ENCODE peak calls at places on chromosomes 6 and 20, in eight cellular contexts. U, S, P, Q, A, K, G and R are unnamed samples.

GRCh38 chr6:113855500-113856010 is 1.6 kb upstream of the MARCKS start:
- DNase-seq in A (peak; percentile 23), Q (peak; percentile 67), S (no peak), U (no peak), G (peak; percentile 7), P (peak; percentile 54), K (peak; percentile 53), R (no peak)

GRCh38 chr6:170183521-170183920 is 107.4 kb downstream of the DLL1 start:
- DNase-seq in U (no peak), A (no peak), P (no peak), S (no peak), Q (no peak), G (no peak), K (no peak), R (no peak)

GRCh38 chr6:32785781-32786533 is 22.6 kb upstream of the HLA-DQB2 start:
- DNase-seq in S (no peak), A (peak; percentile 76), Q (peak; percentile 52), K (peak; percentile 56), G (peak; percentile 37), P (peak; percentile 77), U (peak; percentile 55), R (no peak)

GRCh38 chr6:44234101-44235090 is 11.0 kb downstream of the SLC29A1 start:
- DNase-seq in U (no peak), G (no peak), A (peak; percentile 75), Q (peak; percentile 82), S (no peak), K (peak; percentile 61), P (peak; percentile 89), R (peak; percentile 81)

GRCh38 chr6:118171852-118172251 is 264.8 kb downstream of the SLC35F1 start:
- DNase-seq in S (no peak), G (no peak), A (no peak), U (no peak), P (no peak), K (no peak), Q (no peak), R (no peak)

GRCh38 chr6:132362318-132363185 is 38.7 kb downstream of the MOXD1 start:
- DNase-seq in S (no peak), K (no peak), Q (no peak), G (no peak), A (no peak), P (peak; percentile 48), U (no peak), R (no peak)

GRCh38 chr6:152594726-152595125 is 42.4 kb downstream of the SYNE1 start:
- DNase-seq in A (peak; percentile 1), K (no peak), P (no peak), S (no peak), G (no peak), Q (no peak), U (no peak), R (no peak)

GRCh38 chr6:130697661-130698535 is 129.3 kb upstream of the SMLR1 start:
- DNase-seq in A (peak; percentile 46), Q (peak; percentile 70), G (peak; percentile 29), K (peak; percentile 47), P (peak; percentile 70), U (no peak), S (peak; percentile 27), R (no peak)

GRCh38 chr6:70280462-70280861 is 22.4 kb downstream of the COL9A1 start:
- DNase-seq in U (no peak), K (no peak), S (no peak), Q (no peak), P (no peak), A (peak; percentile 88), G (no peak), R (no peak)

GRCh38 chr6:33613146-33613793 is 7.9 kb upstream of the ITPR3 start:
- DNase-seq in S (no peak), K (no peak), A (peak; percentile 52), Q (peak; percentile 76), G (no peak), P (peak; percentile 51), U (no peak), R (no peak)

GRCh38 chr6:35401514-35401913 is 50.6 kb upstream of the FANCE start:
- DNase-seq in U (no peak), P (no peak), K (no peak), S (no peak), G (no peak), A (peak; percentile 47), Q (no peak), R (no peak)

GRCh38 chr20:24769878-24770627 is 179.0 kb upstream of the CST7 start:
- DNase-seq in G (no peak), Q (no peak), P (no peak), U (peak; percentile 31), A (no peak), K (no peak), S (no peak), R (peak; percentile 68)

GRCh38 chr20:50797142-50797541 is 2.3 kb downstream of the BCAS4 start:
- DNase-seq in K (no peak), P (no peak), G (no peak), U (no peak), A (no peak), S (no peak), Q (no peak), R (no peak)

GRCh38 chr6:13461805-13462204 is 25.6 kb downstream of the GFOD1 start:
- DNase-seq in G (no peak), K (no peak), P (no peak), S (no peak), A (no peak), Q (no peak), U (peak; percentile 96), R (no peak)

GRCh38 chr20:14821251-14821650 is 483.8 kb upstream of the FLRT3 start:
- DNase-seq in S (no peak), K (no peak), G (no peak), P (no peak), A (no peak), U (no peak), Q (no peak), R (no peak)

DNA sequence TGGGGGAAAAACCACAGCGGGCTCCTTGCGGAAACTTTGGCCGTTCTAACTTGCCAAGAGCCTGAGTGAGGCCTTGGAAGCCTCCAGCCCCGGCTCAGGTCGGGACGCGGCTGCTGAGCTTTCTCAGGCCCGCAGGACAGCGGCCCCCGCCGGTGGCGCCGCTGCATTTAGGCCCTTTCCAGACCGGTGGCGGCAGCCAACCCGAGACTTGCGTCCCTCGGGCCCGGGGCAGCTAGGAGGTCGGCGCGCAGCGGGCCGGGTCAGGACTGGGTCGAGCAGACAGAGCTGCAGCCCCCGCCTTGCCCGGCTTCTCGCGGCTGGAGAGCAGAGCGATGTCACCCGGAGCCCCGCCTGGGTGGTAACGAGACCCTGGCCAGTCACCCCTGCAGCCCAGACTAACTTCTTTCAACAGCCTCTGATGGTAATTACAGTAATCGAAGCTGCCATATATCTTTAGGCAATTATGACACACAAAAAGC is 2.7 kb downstream of the NR2E1 start:
- DNase-seq in G (no peak), K (no peak), S (no peak), A (peak; percentile 35), U (no peak), P (peak; percentile 28), Q (peak; percentile 43), R (no peak)
- TF ChIP-seq CTCF in G (no peak), K (no peak), S (no peak), A (peak; percentile 19), U (peak; percentile 28), P (no peak), Q (peak; percentile 45), R (peak; percentile 74)

DNA sequence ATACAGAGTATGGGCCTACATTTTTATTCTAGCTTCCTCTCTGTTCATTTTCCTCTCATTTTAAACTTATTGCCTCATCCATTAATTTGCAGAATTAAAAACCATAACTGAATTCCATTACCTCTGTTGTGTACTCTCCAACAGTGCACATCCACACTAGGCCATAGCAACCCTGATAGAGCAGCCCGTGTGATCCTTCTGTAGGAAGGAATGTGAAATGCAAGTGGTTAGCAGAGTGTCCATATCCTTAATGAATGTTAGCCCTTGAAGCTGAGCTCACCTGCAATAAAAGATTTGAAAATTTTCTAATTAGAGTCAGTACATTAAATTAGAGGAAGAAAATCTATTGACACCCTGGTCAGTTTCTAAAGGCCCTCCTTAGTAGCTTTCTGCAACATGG is 6.5 kb upstream of the GRIK2 start:
- DNase-seq in G (no peak), Q (no peak), A (no peak), U (no peak), P (no peak), S (no peak), K (no peak), R (no peak)
- TF ChIP-seq CTCF in G (no peak), Q (peak; percentile 14), A (no peak), U (no peak), P (peak; percentile 24), S (no peak), K (no peak), R (peak; percentile 54)

GRCh38 chr6:120675886-120676285 is 658.4 kb downstream of the TBC1D32 start:
- DNase-seq in Q (no peak), A (no peak), K (no peak), S (no peak), P (no peak), U (no peak), G (no peak), R (no peak)

GRCh38 chr6:120671519-120671918 is 662.8 kb downstream of the TBC1D32 start:
- DNase-seq in Q (no peak), P (no peak), U (no peak), A (no peak), K (no peak), G (no peak), S (no peak), R (no peak)
- TF ChIP-seq CTCF in Q (no peak), P (no peak), U (no peak), A (no peak), K (no peak), G (no peak), S (no peak), R (no peak)

GRCh38 chr6:140768133-140768532 is 1364.6 kb upstream of the GJE1 start:
- DNase-seq in U (no peak), A (no peak), S (no peak), G (no peak), K (no peak), Q (no peak), P (no peak), R (no peak)

GRCh38 chr6:140774080-140774505 is 1358.6 kb upstream of the GJE1 start:
- DNase-seq in G (no peak), A (peak; percentile 0), K (no peak), P (peak; percentile 81), S (no peak), Q (peak; percentile 89), U (no peak), R (no peak)

GRCh38 chr6:140777780-140778179 is 1354.9 kb upstream of the GJE1 start:
- DNase-seq in G (no peak), A (no peak), Q (no peak), P (no peak), S (no peak), K (no peak), U (no peak), R (no peak)

DNA sequence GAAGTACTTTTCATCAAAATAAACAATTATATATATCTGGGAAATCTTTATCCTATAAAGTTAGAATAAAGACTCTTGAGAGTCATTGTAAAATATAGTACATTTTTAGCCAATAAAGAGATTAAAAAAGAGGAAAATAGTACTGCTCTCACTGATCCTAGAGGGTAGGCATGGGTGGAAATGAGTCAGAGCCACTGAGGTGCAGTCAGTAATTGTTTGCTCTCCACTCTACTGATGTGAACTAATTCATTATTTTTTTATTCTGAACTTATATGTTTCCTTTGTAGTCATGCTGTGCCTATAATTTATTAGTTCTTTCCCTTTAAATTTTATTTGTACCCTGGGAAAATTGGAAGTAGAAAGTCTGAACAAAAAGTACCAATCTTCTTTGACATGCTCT is 1359.4 kb upstream of the GJE1 start:
- DNase-seq in Q (peak; percentile 15), K (no peak), A (no peak), P (peak; percentile 18), U (no peak), G (no peak), S (no peak), R (no peak)
- TF ChIP-seq CTCF in Q (no peak), K (no peak), A (no peak), P (no peak), U (no peak), G (no peak), S (no peak), R (no peak)